ENCODE peak calls at places on chromosomes 3 and 15, in four cellular contexts. B is WERI-Rb-1, Z is GM04504, T is heart right ventricle. I is an unnamed sample.

GRCh38 chr3:63961891-63962290 is 49.7 kb upstream of the SCAANT1 start:
- DNase-seq in B (no peak), Z (no peak), T (no peak), I (no peak)

GRCh38 chr3:128518587-128519490 is 25.8 kb upstream of the GATA2 start:
- DNase-seq in T (no peak), B (peak; percentile 41), Z (no peak), I (no peak)

GRCh38 chr3:163768048-163768447 is 1310.2 kb downstream of the SI start:
- DNase-seq in Z (no peak), B (no peak), T (no peak), I (no peak)

GRCh38 chr15:76642671-76643070 is 262.5 kb downstream of the SCAPER start:
- DNase-seq in B (no peak), T (no peak), Z (no peak), I (no peak)

GRCh38 chr15:67843571-67844387 is 3.9 kb upstream of the RNU6-1 start:
- DNase-seq in T (no peak), Z (no peak), B (peak; percentile 70), I (no peak)

GRCh38 chr3:34779092-34779491 is 860.2 kb upstream of the ARPP21 start:
- DNase-seq in B (no peak), Z (no peak), T (no peak), I (no peak)

GRCh38 chr3:54963621-54964020 is 35.8 kb upstream of the LRTM1 start:
- DNase-seq in Z (no peak), T (no peak), B (no peak), I (no peak)

GRCh38 chr3:105822171-105823123 is 46.4 kb downstream of the CBLB start:
- DNase-seq in Z (no peak), T (no peak), B (no peak), I (no peak)

GRCh38 chr15:70834999-70835398 is 19.0 kb downstream of the LARP6 start:
- DNase-seq in T (no peak), Z (no peak), B (no peak), I (no peak)

GRCh38 chr3:94101860-94102259 is 39.0 kb downstream of the NSUN3 start:
- DNase-seq in B (no peak), T (no peak), Z (no peak), I (no peak)

GRCh38 chr3:149432149-149432548 is 42.3 kb upstream of the TM4SF4 start:
- DNase-seq in B (no peak), Z (no peak), T (no peak), I (no peak)

GRCh38 chr3:55524565-55525244 is 37.6 kb upstream of the WNT5A start:
- DNase-seq in Z (peak; percentile 60), T (no peak), B (no peak), I (no peak)